ENCODE peak calls at places on chromosome 11, in seven cellular contexts. G is fibroblast of the aortic adventitia, J is fibroblast of villous mesenchyme, K is cardiac muscle cell, X is A673, S is HL-60, T is heart right ventricle. H is an unnamed sample.

GRCh38 chr11:58780578-58780977 is 48.8 kb upstream of the GLYAT start:
- DNase-seq in K (no peak), T (no peak), S (no peak), X (no peak), J (no peak), G (no peak), H (no peak)

GRCh38 chr11:11155962-11156815 is 196.9 kb downstream of the CSNK2A3 start:
- DNase-seq in S (no peak), J (no peak), X (peak; percentile 42), K (peak; percentile 3), G (no peak), T (peak; percentile 26), H (no peak)

GRCh38 chr11:93821617-93822016 is 28.8 kb downstream of the VSTM5 start:
- DNase-seq in S (no peak), T (no peak), J (no peak), X (no peak), G (no peak), K (no peak), H (no peak)

GRCh38 chr11:130436171-130436570 is 7.8 kb upstream of the ADAMTS8 start:
- DNase-seq in X (no peak), K (no peak), T (no peak), S (no peak), J (peak; percentile 21), G (no peak), H (no peak)

GRCh38 chr11:13223112-13223511 is 54.5 kb upstream of the BMAL1 start:
- DNase-seq in J (no peak), X (no peak), K (no peak), G (no peak), T (no peak), S (no peak), H (no peak)

GRCh38 chr11:46336781-46337180 is 10.5 kb upstream of the DGKZ start:
- DNase-seq in J (peak; percentile 95), X (no peak), K (peak; percentile 96), G (peak; percentile 23), S (peak; percentile 99), T (no peak), H (peak; percentile 49)

GRCh38 chr11:3159296-3160190 is 5.6 kb downstream of the OSBPL5 start:
- DNase-seq in J (no peak), X (no peak), S (no peak), K (peak; percentile 45), T (peak; percentile 74), G (no peak), H (peak; percentile 17)

GRCh38 chr11:9269492-9270030 is 4.4 kb upstream of the DENND5A start:
- DNase-seq in S (no peak), G (peak; percentile 61), X (no peak), T (no peak), K (peak; percentile 52), J (peak; percentile 30), H (peak; percentile 46)

GRCh38 chr11:108538022-108538424 is 39.8 kb upstream of the POGLUT3 start:
- DNase-seq in G (no peak), S (no peak), X (no peak), K (no peak), T (no peak), J (peak; percentile 17), H (no peak)

GRCh38 chr11:60193687-60194433 is 11.0 kb upstream of the MS4A6A start:
- DNase-seq in T (no peak), J (peak; percentile 37), K (peak; percentile 78), G (peak; percentile 53), S (peak; percentile 75), X (peak; percentile 79), H (peak; percentile 68)

GRCh38 chr11:116703421-116703820 is 69.4 kb downstream of the BUD13 start:
- DNase-seq in S (no peak), X (no peak), J (peak; percentile 7), G (no peak), T (no peak), K (peak; percentile 27), H (peak; percentile 3)

GRCh38 chr11:41050791-41051190 is 408.7 kb downstream of the LRRC4C start:
- DNase-seq in S (no peak), X (peak; percentile 12), G (no peak), T (no peak), J (no peak), K (no peak), H (no peak)

GRCh38 chr11:1771700-1772099 is 8.0 kb upstream of the CTSD start:
- DNase-seq in X (no peak), S (peak; percentile 95), J (peak; percentile 85), G (peak; percentile 69), T (no peak), K (peak; percentile 93), H (peak; percentile 88)

GRCh38 chr11:45906965-45907591 is at the start of gene FREY1:
- DNase-seq in K (no peak), X (no peak), S (no peak), G (no peak), J (no peak), T (no peak), H (no peak)

GRCh38 chr11:28464252-28464867 is 356.2 kb downstream of the METTL15 start:
- DNase-seq in G (peak; percentile 60), J (peak; percentile 96), K (peak; percentile 58), X (no peak), T (no peak), S (no peak), H (peak; percentile 19)

GRCh38 chr11:103898065-103898464 is 138.4 kb upstream of the DDI1 start:
- DNase-seq in J (no peak), T (no peak), K (no peak), X (no peak), G (no peak), S (no peak), H (no peak)

GRCh38 chr11:72975778-72976520 is 161.7 kb downstream of the ATG16L2 start:
- DNase-seq in K (peak; percentile 90), X (no peak), S (peak; percentile 85), G (peak; percentile 96), T (no peak), J (peak; percentile 98), H (peak; percentile 91)

GRCh38 chr11:34492806-34493414 is 20.7 kb downstream of the ELF5 start:
- DNase-seq in G (peak; percentile 78), K (peak; percentile 78), X (peak; percentile 91), S (no peak), J (peak; percentile 66), T (no peak), H (peak; percentile 71)

DNA sequence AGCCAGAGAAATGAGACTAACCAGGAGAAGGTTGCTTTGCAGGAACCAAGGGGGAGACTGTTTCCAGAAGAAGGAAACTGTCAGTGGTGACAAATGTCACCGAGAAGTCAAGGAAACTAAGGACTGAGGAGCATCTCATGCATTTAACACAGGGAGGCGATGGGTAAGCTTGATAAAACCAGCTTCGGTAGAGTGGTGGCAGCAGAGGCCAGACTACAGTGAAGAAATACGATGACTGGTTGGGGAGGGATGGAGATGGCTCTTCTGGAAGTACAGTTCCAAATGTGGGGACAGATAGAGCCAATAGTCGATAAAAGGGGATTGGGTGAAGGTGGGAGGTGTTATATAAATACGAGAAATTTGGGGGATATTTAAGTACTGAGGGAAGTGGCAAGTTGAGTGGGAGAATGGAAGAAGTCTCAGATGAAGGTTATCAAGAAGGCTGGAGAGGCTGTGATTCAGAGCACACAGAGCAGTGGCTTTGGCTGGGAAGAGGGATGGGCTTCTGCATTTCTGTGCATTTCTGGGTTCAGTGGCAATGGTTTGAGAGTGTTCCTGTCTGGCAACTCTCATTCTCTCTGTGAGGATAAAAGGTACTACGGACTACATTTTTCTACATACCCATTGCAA is 29.2 kb downstream of the SC5D start:
- DNase-seq in S (no peak), K (peak; percentile 20), T (no peak), J (peak; percentile 6), G (peak; percentile 35), X (peak; percentile 33), H (peak; percentile 11)
- TF ChIP-seq CTCF in S (peak; percentile 36), K (peak; percentile 18), T (peak; percentile 62), J (peak; percentile 23), G (peak; percentile 40), X (peak; percentile 51), H (peak; percentile 7)

DNA sequence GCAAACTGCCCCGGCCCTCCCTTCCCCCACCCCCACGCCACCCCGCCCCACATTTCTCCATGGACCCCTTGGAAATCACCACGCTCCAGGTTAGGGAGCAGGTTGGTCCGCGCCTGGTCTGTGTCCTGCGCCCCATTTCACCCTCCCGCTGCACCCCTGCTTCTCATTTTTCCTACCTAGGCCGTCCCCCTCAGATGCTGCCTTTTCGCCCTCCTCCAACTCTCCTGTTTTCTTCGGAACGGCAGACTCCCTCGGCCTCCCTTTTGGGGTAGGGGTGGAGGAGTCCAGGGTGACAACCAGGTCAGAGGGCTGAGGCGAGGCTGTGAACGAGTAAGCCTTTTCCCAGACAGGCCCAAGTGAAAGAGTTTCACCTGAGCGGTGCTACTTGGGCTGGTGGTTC is 893 bp upstream of the SCN4B start:
- DNase-seq in S (no peak), K (no peak), G (no peak), X (no peak), T (no peak), J (no peak), H (no peak)
- H3K4me3 ChIP-seq in S (no peak overlapping the region), K (peak overlapping the region; percentile 54), G (no peak overlapping the region), X (no peak overlapping the region), T (peak overlapping the region; percentile 66), J (peak overlapping the region; percentile 49), H (no peak overlapping the region)

GRCh38 chr11:123742334-123742733 is 874 bp upstream of the ZNF202 start:
- DNase-seq in X (no peak), G (no peak), J (no peak), K (peak; percentile 3), S (no peak), T (no peak), H (no peak)
- TF ChIP-seq CTCF in X (no peak), G (no peak), J (no peak), K (no peak), S (no peak), T (no peak), H (no peak)

GRCh38 chr11:64447717-64448598 is 89.0 kb downstream of the RPS6KA4 start:
- DNase-seq in G (peak; percentile 24), S (peak; percentile 83), T (peak; percentile 32), X (peak; percentile 27), J (peak; percentile 30), K (peak; percentile 27), H (peak; percentile 7)
- H3K4me3 ChIP-seq in G (peak overlapping the region; percentile 40), S (peak overlapping the region; percentile 9), T (peak overlapping the region; percentile 40), X (peak overlapping the region; percentile 39), J (peak overlapping the region; percentile 21), K (no peak overlapping the region), H (no peak overlapping the region)

H was measured in fibroblast of pulmonary artery.